ENCODE peak calls at places on chromosomes 11 and 22, in five cellular contexts. G is AG04450, T is psoas muscle, H is PC-9, D is lower lobe of right lung. B is an unnamed sample.

GRCh38 chr22:38462960-38463784 is 4.7 kb upstream of the KDELR3 start:
- DNase-seq in G (no peak), T (peak), H (no peak), D (no peak), B (peak)

GRCh38 chr11:80424012-80424695 is 983.3 kb upstream of the TENM4 start:
- DNase-seq in G (no peak), T (no peak), H (no peak), D (no peak), B (no peak)

GRCh38 chr22:25112538-25113253 is 87.0 kb upstream of the CRYBB3 start:
- DNase-seq in G (no peak), T (peak), H (no peak), D (no peak), B (no peak)

GRCh38 chr22:31945971-31946680 is 1.8 kb downstream of the YWHAH start:
- DNase-seq in G (no peak), T (no peak), H (no peak), D (no peak), B (peak)

GRCh38 chr22:49915610-49916009 is 2.6 kb downstream of the ALG12 start:
- DNase-seq in G (no peak), T (peak), H (no peak), D (no peak), B (no peak)

GRCh38 chr22:34841321-34841901 is 224.5 kb upstream of the ISX start:
- DNase-seq in G (no peak), T (no peak), H (no peak), D (no peak), B (no peak)

GRCh38 chr22:49517721-49518120 is 310.0 kb downstream of the BRD1 start:
- DNase-seq in G (no peak), T (no peak), H (no peak), D (no peak), B (no peak)

GRCh38 chr11:130839950-130840666 is 76.2 kb downstream of the SNX19 start:
- DNase-seq in G (peak), T (no peak), H (no peak), D (no peak), B (no peak)

GRCh38 chr11:133903875-133904817 is 52.6 kb downstream of the IGSF9B start:
- DNase-seq in G (no peak), T (no peak), H (no peak), D (peak), B (peak)

GRCh38 chr11:18772211-18772610 is 19.4 kb downstream of the PTPN5 start:
- DNase-seq in G (no peak), T (no peak), H (no peak), D (no peak), B (no peak)

GRCh38 chr11:79100093-79100704 is 340.6 kb downstream of the TENM4 start:
- DNase-seq in G (no peak), T (no peak), H (peak), D (no peak), B (no peak)

GRCh38 chr11:75949023-75949672 is 134.1 kb downstream of the UVRAG start:
- DNase-seq in G (no peak), T (no peak), H (no peak), D (no peak), B (no peak)

GRCh38 chr22:49607821-49608220 is 219.9 kb downstream of the BRD1 start:
- DNase-seq in G (no peak), T (no peak), H (no peak), D (no peak), B (peak)

GRCh38 chr22:31443516-31443915 is 44.1 kb downstream of the DRG1 start:
- DNase-seq in G (no peak), T (no peak), H (no peak), D (no peak), B (no peak)

GRCh38 chr11:61545341-61545740 is 35.5 kb downstream of the SYT7 start:
- DNase-seq in G (no peak), T (no peak), H (no peak), D (no peak), B (no peak)

GRCh38 chr11:94546886-94547285 is 3.2 kb downstream of the FUT4 start:
- DNase-seq in G (no peak), T (no peak), H (no peak), D (no peak), B (no peak)

GRCh38 chr11:117408356-117408755 is 80.7 kb downstream of the CEP164 start:
- DNase-seq in G (no peak), T (no peak), H (no peak), D (no peak), B (no peak)

GRCh38 chr11:107882095-107882820 is 23.7 kb upstream of the SLC35F2 start:
- DNase-seq in G (no peak), T (no peak), H (peak), D (no peak), B (no peak)

GRCh38 chr11:127485541-127485940 is 485.0 kb upstream of the KIRREL3 start:
- DNase-seq in G (no peak), T (no peak), H (no peak), D (no peak), B (no peak)

GRCh38 chr11:8810331-8811301 is 100.4 kb upstream of the AKIP1 start:
- DNase-seq in G (peak), T (peak), H (no peak), D (peak), B (peak)
- H3K4me3 ChIP-seq in G (peak), T (peak), H (no peak), D (peak), B (peak)

GRCh38 chr11:34809191-34810106 is 106.7 kb downstream of the APIP start:
- DNase-seq in G (no peak), T (no peak), H (peak), D (no peak), B (no peak)
- H3K27ac ChIP-seq in G (no peak), T (no peak), H (peak), D (no peak), B (no peak)

GRCh38 chr11:91239359-91239758 is 985.3 kb upstream of the FAT3 start:
- DNase-seq in G (no peak), T (no peak), H (peak), D (no peak), B (no peak)
- H3K4me3 ChIP-seq in G (no peak), T (no peak), H (no peak), D (no peak), B (no peak)

GRCh38 chr22:46442217-46442853 is 95.1 kb downstream of the CELSR1 start:
- DNase-seq in G (no peak), T (no peak), H (no peak), D (no peak), B (no peak)
- H3K27ac ChIP-seq in G (no peak), T (no peak), H (no peak), D (peak), B (no peak)

GRCh38 chr11:12043959-12044772 is 35.7 kb upstream of the DKK3 start:
- DNase-seq in G (peak), T (peak), H (peak), D (peak), B (no peak)
- H3K4me3 ChIP-seq in G (peak), T (peak), H (peak), D (peak), B (no peak)

GRCh38 chr11:119895981-119896380 is 167.0 kb upstream of the NECTIN1 start:
- DNase-seq in G (no peak), T (no peak), H (no peak), D (no peak), B (no peak)

GRCh38 chr11:119897576-119897975 is 168.6 kb upstream of the NECTIN1 start:
- DNase-seq in G (no peak), T (no peak), H (no peak), D (no peak), B (peak)

GRCh38 chr11:119896387-119897045 is 167.5 kb upstream of the NECTIN1 start:
- DNase-seq in G (no peak), T (no peak), H (no peak), D (no peak), B (peak)

GRCh38 chr11:119894916-119895315 is 165.9 kb upstream of the NECTIN1 start:
- DNase-seq in G (no peak), T (no peak), H (no peak), D (no peak), B (peak)

DNA sequence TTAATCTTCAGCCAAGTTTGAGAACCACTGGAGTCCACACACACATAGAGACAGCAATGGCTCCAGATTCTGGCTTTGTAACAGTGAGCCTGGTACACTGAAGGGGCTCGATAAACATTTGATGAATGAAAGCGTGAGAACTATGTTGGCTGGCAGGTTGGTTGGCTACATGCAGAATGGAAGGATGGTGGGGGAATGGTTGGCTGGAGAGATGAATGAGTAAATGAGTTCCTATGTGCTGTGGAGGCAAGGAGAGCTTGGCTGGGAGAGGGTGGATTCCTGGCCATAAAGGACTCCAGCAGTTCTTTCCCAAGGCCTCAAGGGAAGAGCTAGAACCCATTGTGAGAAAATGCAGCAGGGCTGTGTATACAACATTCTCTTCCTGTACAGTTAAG is 168.0 kb upstream of the NECTIN1 start:
- DNase-seq in G (no peak), T (no peak), H (no peak), D (no peak), B (no peak)
- H3K27ac ChIP-seq in G (no peak), T (no peak), H (no peak), D (no peak), B (no peak)

DNA sequence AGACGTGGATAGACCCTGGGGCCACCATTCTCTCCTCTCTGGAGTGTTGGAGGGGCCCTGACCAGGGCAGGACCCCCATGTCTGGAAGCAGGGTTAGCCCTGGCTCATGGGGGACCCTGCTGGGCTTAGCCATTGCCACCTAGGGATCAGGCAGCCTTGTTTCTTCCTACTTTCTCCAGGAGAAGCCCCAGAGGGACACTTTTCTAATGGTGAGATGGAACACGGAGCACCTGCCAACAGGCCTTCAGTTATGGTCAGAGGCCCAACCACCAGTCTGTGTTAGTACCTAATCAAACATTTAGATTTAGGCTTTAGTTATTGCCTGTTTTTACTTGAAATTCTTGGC is 1.9 kb upstream of the C22orf39 start:
- DNase-seq in G (no peak), T (no peak), H (no peak), D (no peak), B (no peak)
- H3K4me3 ChIP-seq in G (no peak), T (no peak), H (no peak), D (no peak), B (no peak)

GRCh38 chr11:46198245-46198872 is 77.1 kb upstream of the PHF21A start:
- DNase-seq in G (no peak), T (no peak), H (no peak), D (no peak), B (no peak)
- H3K27ac ChIP-seq in G (no peak), T (no peak), H (no peak), D (no peak), B (no peak)

B was measured in spleen.